ENCODE peak calls at places on chromosomes 4 and X, in eight cellular contexts. W, X, H, J, O, K, E and T are unnamed samples.

GRCh38 chr4:176566769-176567168 is 226.0 kb downstream of the VEGFC start:
- DNase-seq in J (no peak), H (no peak), K (no peak), X (no peak), W (no peak), O (no peak), E (no peak), T (no peak)

GRCh38 chr4:150337709-150338108 is 244.2 kb upstream of the MAB21L2 start:
- DNase-seq in W (no peak), H (no peak), J (no peak), K (no peak), E (no peak), O (peak), X (no peak), T (no peak)

GRCh38 chrX:37060999-37061398 is 52.8 kb downstream of the FAM47C start:
- DNase-seq in W (peak), J (peak), E (no peak), K (no peak), X (no peak), O (peak), H (no peak), T (peak)

GRCh38 chrX:17380221-17380620 is 5.2 kb downstream of the NHS start:
- DNase-seq in H (no peak), X (no peak), O (no peak), E (no peak), K (no peak), W (no peak), J (no peak), T (no peak)

GRCh38 chr4:165440415-165440882 is 61.6 kb downstream of the CPE start:
- DNase-seq in J (peak), E (no peak), W (no peak), H (no peak), O (peak), K (no peak), X (no peak), T (peak)

GRCh38 chr4:71296945-71297344 is 41.9 kb upstream of the SLC4A4 start:
- DNase-seq in H (no peak), W (no peak), O (peak), X (no peak), E (no peak), K (no peak), J (no peak), T (no peak)

GRCh38 chr4:123346330-123346940 is 50.2 kb upstream of the SPRY1 start:
- DNase-seq in X (no peak), E (no peak), H (no peak), O (no peak), W (no peak), K (no peak), J (no peak), T (no peak)

GRCh38 chr4:24722026-24722568 is 73.3 kb upstream of the SOD3 start:
- DNase-seq in H (no peak), E (no peak), W (no peak), O (no peak), X (no peak), J (no peak), K (no peak), T (no peak)

GRCh38 chr4:85092536-85092935 is 126.0 kb upstream of the WDFY3 start:
- DNase-seq in J (no peak), K (no peak), W (peak), X (no peak), O (no peak), E (no peak), H (peak), T (no peak)